ENCODE peak calls at places on chromosome 3, in six cellular contexts. D is pancreas, R is AG10803, Q is hepatocyte, M is endothelial cell, T is GM06990. Z is an unnamed sample.

GRCh38 chr3:120693439-120694172 is 11.6 kb upstream of the HGD start:
- DNase-seq in Q (peak), R (peak), T (no peak), M (no peak), D (no peak), Z (no peak)

GRCh38 chr3:159828542-159828943 is 160.1 kb upstream of the IL12A start:
- DNase-seq in Q (peak), T (no peak), M (no peak), D (no peak), R (peak), Z (no peak)

GRCh38 chr3:177256991-177257390 is 59.7 kb upstream of the TBL1XR1 start:
- DNase-seq in M (no peak), T (no peak), D (no peak), Q (no peak), R (peak), Z (no peak)

GRCh38 chr3:49928511-49929017 is 1.0 kb downstream of the MON1A start:
- DNase-seq in Q (no peak), D (no peak), M (no peak), T (no peak), R (no peak), Z (no peak)

GRCh38 chr3:89867286-89867685 is 759.9 kb downstream of the EPHA3 start:
- DNase-seq in Q (no peak), R (no peak), D (no peak), T (no peak), M (no peak), Z (no peak)

GRCh38 chr3:32340039-32340438 is 51.6 kb upstream of the CMTM7 start:
- DNase-seq in D (no peak), T (no peak), Q (peak), R (peak), M (peak), Z (no peak)

GRCh38 chr3:99330281-99330680 is 308.1 kb upstream of the COL8A1 start:
- DNase-seq in Q (no peak), T (no peak), D (no peak), R (no peak), M (no peak), Z (no peak)

GRCh38 chr3:6878731-6879130 is 17.8 kb downstream of the GRM7 start:
- DNase-seq in R (no peak), T (no peak), D (no peak), Q (no peak), M (no peak), Z (no peak)

GRCh38 chr3:150344079-150344478 is 64.0 kb upstream of the TSC22D2 start:
- DNase-seq in D (no peak), Q (no peak), R (no peak), T (no peak), M (no peak), Z (no peak)

GRCh38 chr3:25664066-25664809 is 469 bp downstream of the TOP2B start:
- DNase-seq in Q (peak), R (peak), D (peak), T (peak), M (peak), Z (peak)

GRCh38 chr3:190533511-190534282 is 19.8 kb downstream of the IL1RAP start:
- DNase-seq in T (no peak), M (no peak), D (peak), R (peak), Q (peak), Z (no peak)

GRCh38 chr3:72427575-72427974 is 420.7 kb downstream of the SHQ1 start:
- DNase-seq in Q (no peak), R (no peak), M (no peak), T (peak), D (no peak), Z (no peak)

GRCh38 chr3:176951144-176951543 is 246.1 kb downstream of the TBL1XR1 start:
- DNase-seq in M (no peak), Q (no peak), D (no peak), T (no peak), R (no peak), Z (no peak)

GRCh38 chr3:73804204-73804603 is 179.5 kb upstream of the PDZRN3 start:
- DNase-seq in R (no peak), Q (no peak), D (no peak), T (no peak), M (no peak), Z (no peak)

GRCh38 chr3:155010416-155010815 is 69.7 kb upstream of the MME start:
- DNase-seq in R (no peak), M (no peak), T (no peak), Q (no peak), D (no peak), Z (no peak)

GRCh38 chr3:123392368-123392767 is 56.5 kb downstream of the ADCY5 start:
- DNase-seq in Q (no peak), T (no peak), M (no peak), D (no peak), R (no peak), Z (no peak)

GRCh38 chr3:23017800-23018199 is 185.3 kb upstream of the UBE2E2 start:
- DNase-seq in D (no peak), M (no peak), Q (peak), T (no peak), R (peak), Z (no peak)

GRCh38 chr3:124601189-124601588 is 129.1 kb upstream of the UMPS start:
- DNase-seq in D (no peak), R (no peak), T (no peak), M (no peak), Q (no peak), Z (no peak)

GRCh38 chr3:18424862-18425640 is at the start of gene SATB1:
- DNase-seq in D (peak), M (peak), Q (peak), T (peak), R (peak), Z (peak)

GRCh38 chr3:106302451-106303221 is 433.8 kb upstream of the CBLB start:
- DNase-seq in D (no peak), M (no peak), Q (peak), T (peak), R (no peak), Z (no peak)

GRCh38 chr3:175431396-175431795 is 572.3 kb downstream of the NAALADL2 start:
- DNase-seq in T (no peak), Q (peak), R (peak), M (no peak), D (no peak), Z (no peak)

GRCh38 chr3:116453676-116454346 is 8.5 kb upstream of the LSAMP start:
- DNase-seq in R (peak), T (no peak), M (no peak), Q (no peak), D (no peak), Z (no peak)

GRCh38 chr3:27090265-27091041 is 278.7 kb downstream of the NEK10 start:
- DNase-seq in Q (no peak), T (no peak), M (no peak), R (no peak), D (no peak), Z (no peak)

GRCh38 chr3:32106132-32106928 is at the start of gene GPD1L:
- DNase-seq in M (peak), D (peak), T (peak), R (peak), Q (peak), Z (peak)

GRCh38 chr3:50267280-50267913 is 1.6 kb upstream of the SEMA3B start:
- DNase-seq in T (no peak), M (no peak), R (no peak), Q (peak), D (peak), Z (no peak)

GRCh38 chr3:11651477-11651876 is 7.8 kb upstream of the VGLL4 start:
- DNase-seq in D (no peak), R (no peak), T (no peak), M (no peak), Q (no peak), Z (no peak)

GRCh38 chr3:11654166-11654565 is 10.5 kb upstream of the VGLL4 start:
- DNase-seq in M (no peak), T (no peak), D (no peak), Q (no peak), R (no peak), Z (no peak)

GRCh38 chr3:11651900-11652299 is 8.2 kb upstream of the VGLL4 start:
- DNase-seq in T (peak), M (no peak), D (no peak), Q (peak), R (peak), Z (no peak)

GRCh38 chr3:11655188-11655928 is 11.6 kb upstream of the VGLL4 start:
- DNase-seq in M (no peak), T (no peak), D (no peak), R (no peak), Q (no peak), Z (no peak)

GRCh38 chr3:11653298-11654055 is 9.8 kb upstream of the VGLL4 start:
- DNase-seq in M (no peak), T (no peak), D (no peak), Q (no peak), R (no peak), Z (no peak)
- TF ChIP-seq CTCF in M (peak), T (no peak), D (no peak), Q (no peak), R (peak), Z (no peak)

DNA sequence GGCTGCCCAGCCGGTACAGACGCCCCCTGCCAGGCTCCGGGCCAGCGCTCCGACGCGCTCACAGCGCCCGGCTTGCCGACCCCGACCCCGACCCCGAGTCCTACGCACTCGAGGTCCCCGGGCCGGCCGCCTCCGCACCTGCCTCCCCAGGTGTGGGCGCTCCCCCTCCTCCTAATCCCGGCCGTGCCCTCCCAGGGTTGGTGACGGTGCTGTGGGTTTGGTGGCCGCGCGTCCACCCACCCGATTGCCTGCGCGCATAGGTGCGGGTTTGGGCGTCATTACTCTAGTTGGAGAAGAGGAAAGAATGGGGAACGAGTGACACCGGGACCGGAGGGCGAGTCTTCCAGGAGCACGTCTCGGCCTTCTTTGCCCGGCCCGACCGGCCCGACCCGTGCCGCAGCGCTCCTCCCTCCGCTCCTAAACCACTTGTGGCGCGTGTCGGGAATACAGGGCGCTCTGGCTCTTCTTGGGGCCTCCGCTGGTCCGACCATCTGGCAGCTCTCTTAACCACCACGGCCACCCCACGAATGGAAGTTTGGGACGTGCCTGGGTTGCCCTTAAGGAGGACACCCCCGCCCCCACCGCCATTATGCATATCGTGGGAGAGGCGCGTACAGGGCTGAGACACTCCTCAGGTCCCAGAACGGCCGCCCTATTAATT is 814 bp upstream of the THRB start:
- DNase-seq in M (peak), D (peak), Q (peak), R (no peak), T (no peak), Z (no peak)
- TF ChIP-seq CTCF in M (peak), D (no peak), Q (no peak), R (no peak), T (no peak), Z (no peak)

GRCh38 chr3:113086506-113087461 is 96.0 kb downstream of the GTPBP8 start:
- DNase-seq in R (peak), D (no peak), T (no peak), M (no peak), Q (peak), Z (no peak)
- TF ChIP-seq CTCF in R (peak), D (no peak), T (peak), M (no peak), Q (no peak), Z (no peak)

GRCh38 chr3:60298141-60298540 is 953.1 kb downstream of the FHIT start:
- DNase-seq in Q (no peak), D (no peak), T (no peak), R (no peak), M (no peak), Z (no peak)
- TF ChIP-seq CTCF in Q (no peak), D (no peak), T (no peak), R (no peak), M (no peak), Z (no peak)

GRCh38 chr3:196198771-196199753 is 12.1 kb downstream of the ZDHHC19 start:
- DNase-seq in T (no peak), D (no peak), M (no peak), Q (no peak), R (no peak), Z (no peak)
- TF ChIP-seq CTCF in T (peak), D (no peak), M (no peak), Q (peak), R (peak), Z (no peak)

GRCh38 chr3:63142681-63143080 is 135.4 kb upstream of the SYNPR start:
- DNase-seq in R (no peak), D (no peak), M (no peak), Q (no peak), T (no peak), Z (no peak)
- TF ChIP-seq CTCF in R (no peak), D (no peak), M (no peak), Q (no peak), T (no peak), Z (no peak)

GRCh38 chr3:60839242-60839641 is 412.0 kb downstream of the FHIT start:
- DNase-seq in D (no peak), R (no peak), Q (peak), M (no peak), T (no peak), Z (no peak)
- TF ChIP-seq CTCF in D (no peak), R (no peak), Q (peak), M (no peak), T (no peak), Z (no peak)

GRCh38 chr3:133667118-133667517 is 5.4 kb upstream of the TOPBP1 start:
- DNase-seq in Q (no peak), R (no peak), M (no peak), T (no peak), D (no peak), Z (no peak)

GRCh38 chr3:133659806-133660205 is 1.9 kb downstream of the TOPBP1 start:
- DNase-seq in R (no peak), D (no peak), M (no peak), T (no peak), Q (no peak), Z (no peak)

GRCh38 chr3:133663569-133664313 is 2.0 kb upstream of the TOPBP1 start:
- DNase-seq in M (peak), D (no peak), R (peak), T (peak), Q (peak), Z (no peak)

GRCh38 chr3:133661454-133662255 is at the start of gene TOPBP1:
- DNase-seq in T (peak), D (peak), M (peak), Q (peak), R (peak), Z (peak)

GRCh38 chr3:133662256-133662773 is 574 bp upstream of the TOPBP1 start:
- DNase-seq in M (peak), D (no peak), R (peak), T (peak), Q (peak), Z (no peak)
- TF ChIP-seq CTCF in M (no peak), D (no peak), R (peak), T (no peak), Q (peak), Z (no peak)

DNA sequence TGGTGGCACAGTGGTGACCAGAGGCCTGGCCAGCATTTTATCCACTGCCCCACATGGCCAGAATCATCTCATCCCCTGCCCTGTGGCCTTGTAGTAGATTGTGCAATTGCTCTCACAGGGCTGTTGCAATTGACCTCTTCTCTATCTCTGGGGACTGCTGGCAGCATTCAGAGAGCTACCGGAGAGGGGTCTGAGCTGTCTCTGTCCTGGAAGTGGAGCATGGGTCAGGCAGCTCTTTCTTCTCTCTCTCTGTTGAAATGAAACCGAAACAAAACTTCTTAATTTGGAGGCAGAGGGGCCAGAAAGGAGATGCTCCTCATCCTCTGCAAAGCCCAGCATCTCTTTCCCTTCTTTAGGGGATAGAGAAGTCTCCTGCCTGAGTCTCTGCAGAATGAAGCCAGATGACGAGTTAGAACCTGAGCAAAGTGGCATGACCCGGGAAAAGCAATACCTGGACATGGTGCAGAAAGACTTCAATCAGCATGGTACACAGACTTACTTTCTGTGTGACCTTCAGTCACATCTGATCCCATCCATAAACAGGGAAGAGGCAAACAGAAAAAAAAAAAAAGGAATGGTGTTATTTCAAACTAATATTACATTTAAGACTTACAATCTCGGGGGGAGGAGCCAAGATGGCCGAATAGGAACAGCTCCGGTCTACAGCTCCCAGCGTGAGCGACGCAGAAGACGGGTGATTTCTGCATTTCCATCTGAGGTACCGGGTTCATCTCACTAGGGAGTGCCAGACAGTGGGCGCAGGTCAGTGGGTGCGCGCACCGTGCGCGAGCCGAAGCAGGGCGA is 144.5 kb upstream of the BCL6 start:
- DNase-seq in M (no peak), Q (no peak), T (no peak), D (no peak), R (no peak), Z (no peak)
- TF ChIP-seq CTCF in M (no peak), Q (no peak), T (no peak), D (no peak), R (no peak), Z (no peak)

Z was measured in natural killer cell.